ENCODE peak calls at places on chromosomes 2 and 18, in four cellular contexts. One of them, this sample, is unnamed.
A peak's percentile ranks its signal among the peaks of the same experiment; 100 is the strongest.

GRCh38 chr2:81894451-81894990 is 1590.0 kb upstream of the LRRTM1 start:
- DNase-seq in NCI-H774: no peak
- DNase-seq in activated naive CD8-positive, alpha-beta T cell treated with anti-CD3 and anti-CD28 coated beads, Interleukin-2, amount 50 U/mL, for 24 hours: no peak
- DNase-seq in HT1080: peak; percentile 65
- DNase-seq in this sample: no peak

GRCh38 chr2:1929962-1930361 is 185.6 kb upstream of the PXDN start:
- DNase-seq in NCI-H774: no peak
- DNase-seq in activated naive CD8-positive, alpha-beta T cell treated with anti-CD3 and anti-CD28 coated beads, Interleukin-2, amount 50 U/mL, for 24 hours: no peak
- DNase-seq in HT1080: no peak
- DNase-seq in this sample: no peak

GRCh38 chr2:74573747-74574562 is 19.4 kb downstream of the DOK1 start:
- DNase-seq in NCI-H774: no peak
- DNase-seq in activated naive CD8-positive, alpha-beta T cell treated with anti-CD3 and anti-CD28 coated beads, Interleukin-2, amount 50 U/mL, for 24 hours: no peak
- DNase-seq in HT1080: peak; percentile 95
- DNase-seq in this sample: peak; percentile 89

GRCh38 chr2:223197046-223197445 is 145.1 kb downstream of the KCNE4 start:
- DNase-seq in NCI-H774: no peak
- DNase-seq in activated naive CD8-positive, alpha-beta T cell treated with anti-CD3 and anti-CD28 coated beads, Interleukin-2, amount 50 U/mL, for 24 hours: no peak
- DNase-seq in HT1080: no peak
- DNase-seq in this sample: no peak

GRCh38 chr2:102703748-102704147 is 58.1 kb upstream of the TMEM182 start:
- DNase-seq in NCI-H774: no peak
- DNase-seq in activated naive CD8-positive, alpha-beta T cell treated with anti-CD3 and anti-CD28 coated beads, Interleukin-2, amount 50 U/mL, for 24 hours: no peak
- DNase-seq in HT1080: peak; percentile 38
- DNase-seq in this sample: no peak

GRCh38 chr2:207483066-207483465 is 46.7 kb upstream of the CREB1 start:
- DNase-seq in NCI-H774: no peak
- DNase-seq in activated naive CD8-positive, alpha-beta T cell treated with anti-CD3 and anti-CD28 coated beads, Interleukin-2, amount 50 U/mL, for 24 hours: no peak
- DNase-seq in HT1080: no peak
- DNase-seq in this sample: no peak

GRCh38 chr2:112168422-112169124 is 30.4 kb downstream of the FBLN7 start:
- DNase-seq in NCI-H774: no peak
- DNase-seq in activated naive CD8-positive, alpha-beta T cell treated with anti-CD3 and anti-CD28 coated beads, Interleukin-2, amount 50 U/mL, for 24 hours: no peak
- DNase-seq in HT1080: no peak
- DNase-seq in this sample: no peak

GRCh38 chr2:17934721-17935120 is 56.3 kb downstream of the KCNS3 start:
- DNase-seq in NCI-H774: no peak
- DNase-seq in activated naive CD8-positive, alpha-beta T cell treated with anti-CD3 and anti-CD28 coated beads, Interleukin-2, amount 50 U/mL, for 24 hours: no peak
- DNase-seq in HT1080: peak; percentile 49
- DNase-seq in this sample: no peak

GRCh38 chr2:234048049-234048448 is 2.5 kb upstream of the SPP2 start:
- DNase-seq in NCI-H774: no peak
- DNase-seq in activated naive CD8-positive, alpha-beta T cell treated with anti-CD3 and anti-CD28 coated beads, Interleukin-2, amount 50 U/mL, for 24 hours: no peak
- DNase-seq in HT1080: no peak
- DNase-seq in this sample: no peak

GRCh38 chr2:219174146-219174545 is 2.6 kb downstream of the CNPPD1 start:
- DNase-seq in NCI-H774: no peak
- DNase-seq in activated naive CD8-positive, alpha-beta T cell treated with anti-CD3 and anti-CD28 coated beads, Interleukin-2, amount 50 U/mL, for 24 hours: no peak
- DNase-seq in HT1080: no peak
- DNase-seq in this sample: no peak

GRCh38 chr18:78890388-78890787 is 89.2 kb upstream of the SALL3 start:
- DNase-seq in NCI-H774: no peak
- DNase-seq in activated naive CD8-positive, alpha-beta T cell treated with anti-CD3 and anti-CD28 coated beads, Interleukin-2, amount 50 U/mL, for 24 hours: no peak
- DNase-seq in HT1080: no peak
- DNase-seq in this sample: no peak

GRCh38 chr2:71759056-71759455 is 305.7 kb downstream of the DYSF start:
- DNase-seq in NCI-H774: no peak
- DNase-seq in activated naive CD8-positive, alpha-beta T cell treated with anti-CD3 and anti-CD28 coated beads, Interleukin-2, amount 50 U/mL, for 24 hours: no peak
- DNase-seq in HT1080: no peak
- DNase-seq in this sample: no peak

GRCh38 chr2:158098171-158098570 is 3.5 kb upstream of the UPP2 start:
- DNase-seq in NCI-H774: no peak
- DNase-seq in activated naive CD8-positive, alpha-beta T cell treated with anti-CD3 and anti-CD28 coated beads, Interleukin-2, amount 50 U/mL, for 24 hours: no peak
- DNase-seq in HT1080: no peak
- DNase-seq in this sample: no peak

GRCh38 chr2:86020984-86021383 is 84.7 kb downstream of the POLR1A start:
- DNase-seq in NCI-H774: no peak
- DNase-seq in activated naive CD8-positive, alpha-beta T cell treated with anti-CD3 and anti-CD28 coated beads, Interleukin-2, amount 50 U/mL, for 24 hours: no peak
- DNase-seq in HT1080: no peak
- DNase-seq in this sample: no peak

GRCh38 chr2:153478289-153479261 is at the start of gene RPRM:
- DNase-seq in NCI-H774: peak; percentile 91
- DNase-seq in activated naive CD8-positive, alpha-beta T cell treated with anti-CD3 and anti-CD28 coated beads, Interleukin-2, amount 50 U/mL, for 24 hours: peak; percentile 65
- DNase-seq in HT1080: no peak
- DNase-seq in this sample: no peak

GRCh38 chr2:101007415-101008345 is 5.6 kb downstream of the RPL31 start:
- DNase-seq in NCI-H774: no peak
- DNase-seq in activated naive CD8-positive, alpha-beta T cell treated with anti-CD3 and anti-CD28 coated beads, Interleukin-2, amount 50 U/mL, for 24 hours: no peak
- DNase-seq in HT1080: no peak
- DNase-seq in this sample: no peak

GRCh38 chr2:120710256-120710655 is 25.4 kb upstream of the GLI2 start:
- DNase-seq in NCI-H774: no peak
- DNase-seq in activated naive CD8-positive, alpha-beta T cell treated with anti-CD3 and anti-CD28 coated beads, Interleukin-2, amount 50 U/mL, for 24 hours: no peak
- DNase-seq in HT1080: no peak
- DNase-seq in this sample: no peak

GRCh38 chr18:69874058-69874457 is 73.6 kb downstream of the CD226 start:
- DNase-seq in NCI-H774: no peak
- DNase-seq in activated naive CD8-positive, alpha-beta T cell treated with anti-CD3 and anti-CD28 coated beads, Interleukin-2, amount 50 U/mL, for 24 hours: no peak
- DNase-seq in HT1080: peak; percentile 22
- DNase-seq in this sample: no peak

GRCh38 chr2:3594493-3595281 is at the start of gene COLEC11:
- DNase-seq in NCI-H774: no peak
- DNase-seq in activated naive CD8-positive, alpha-beta T cell treated with anti-CD3 and anti-CD28 coated beads, Interleukin-2, amount 50 U/mL, for 24 hours: no peak
- DNase-seq in HT1080: no peak
- DNase-seq in this sample: no peak

GRCh38 chr18:51275712-51276473 is 78.4 kb upstream of the MEX3C start:
- DNase-seq in NCI-H774: no peak
- DNase-seq in activated naive CD8-positive, alpha-beta T cell treated with anti-CD3 and anti-CD28 coated beads, Interleukin-2, amount 50 U/mL, for 24 hours: no peak
- DNase-seq in HT1080: no peak
- DNase-seq in this sample: no peak

GRCh38 chr2:224038049-224038829 is 847 bp downstream of the SERPINE2 start:
- DNase-seq in NCI-H774: no peak
- DNase-seq in activated naive CD8-positive, alpha-beta T cell treated with anti-CD3 and anti-CD28 coated beads, Interleukin-2, amount 50 U/mL, for 24 hours: peak; percentile 62
- DNase-seq in HT1080: peak; percentile 39
- DNase-seq in this sample: no peak

GRCh38 chr2:134391751-134392160 is 137.9 kb downstream of the MGAT5 start:
- DNase-seq in NCI-H774: no peak
- DNase-seq in activated naive CD8-positive, alpha-beta T cell treated with anti-CD3 and anti-CD28 coated beads, Interleukin-2, amount 50 U/mL, for 24 hours: no peak
- DNase-seq in HT1080: peak; percentile 64
- DNase-seq in this sample: no peak

GRCh38 chr18:31454066-31454708 is 6.6 kb downstream of the DSG3 start:
- DNase-seq in NCI-H774: no peak
- DNase-seq in activated naive CD8-positive, alpha-beta T cell treated with anti-CD3 and anti-CD28 coated beads, Interleukin-2, amount 50 U/mL, for 24 hours: no peak
- DNase-seq in HT1080: peak; percentile 91
- DNase-seq in this sample: no peak

GRCh38 chr2:240624011-240624949 is 1.0 kb upstream of the GPR35 start:
- DNase-seq in NCI-H774: no peak
- DNase-seq in activated naive CD8-positive, alpha-beta T cell treated with anti-CD3 and anti-CD28 coated beads, Interleukin-2, amount 50 U/mL, for 24 hours: peak; percentile 16
- DNase-seq in HT1080: no peak
- DNase-seq in this sample: no peak

This sample was measured in HFF-Myc.